ENCODE peak calls at places on chromosomes 1 and 21, in four cellular contexts. U is heart right ventricle; X is NCI-H345; S is stimulated activated CD4-positive, alpha-beta T cell treated with anti-CD3 and anti-CD28 coated beads, Interleukin-1b, Interleukin-23, amount 100 ng/mL, for 4 hours. W is an unnamed sample.
A peak's percentile ranks its signal among the peaks of the same experiment; 100 is the strongest.

GRCh38 chr1:29858646-29859045 is 622.3 kb downstream of the PTPRU start:
- DNase-seq in S (no peak), U (no peak), X (no peak), W (no peak)

GRCh38 chr1:85681087-85681486 is 27.1 kb downstream of the ZNHIT6 start:
- DNase-seq in X (no peak), U (peak; percentile 16), S (no peak), W (no peak)

GRCh38 chr1:223011230-223011856 is 131.7 kb downstream of the TLR5 start:
- DNase-seq in S (no peak), U (no peak), X (no peak), W (no peak)

GRCh38 chr1:204275695-204276596 is 62.2 kb upstream of the GOLT1A start:
- DNase-seq in S (no peak), X (no peak), U (no peak), W (no peak)

GRCh38 chr1:71298633-71299032 is 217.8 kb upstream of the ZRANB2 start:
- DNase-seq in X (no peak), S (no peak), U (no peak), W (no peak)

GRCh38 chr1:207112907-207113306 is 8.9 kb downstream of the C4BPA start:
- DNase-seq in U (no peak), X (no peak), S (no peak), W (no peak)

GRCh38 chr1:28887835-28888682 is 26.3 kb upstream of the EPB41 start:
- DNase-seq in S (no peak), X (no peak), U (peak; percentile 50), W (no peak)

GRCh38 chr1:162688931-162689330 is 56.7 kb downstream of the DDR2 start:
- DNase-seq in S (no peak), X (no peak), U (no peak), W (no peak)

GRCh38 chr21:39633770-39634181 is 21.0 kb downstream of the B3GALT5 start:
- DNase-seq in X (no peak), U (no peak), S (no peak), W (no peak)

GRCh38 chr1:8477199-8477982 is 159.5 kb downstream of the SLC45A1 start:
- DNase-seq in S (no peak), U (no peak), X (no peak), W (no peak)

GRCh38 chr1:67618285-67619018 is 66.5 kb upstream of the GADD45A start:
- DNase-seq in U (peak; percentile 53), X (no peak), S (no peak), W (no peak)

GRCh38 chr1:15739745-15740144 is 2.6 kb upstream of the TMEM82 start:
- DNase-seq in X (no peak), U (no peak), S (no peak), W (no peak)

GRCh38 chr1:38693031-38693430 is 166.5 kb downstream of the RRAGC start:
- DNase-seq in U (no peak), S (no peak), X (no peak), W (no peak)

GRCh38 chr1:228392111-228392936 is 14.3 kb downstream of the TRIM11 start:
- DNase-seq in S (no peak), X (no peak), U (no peak), W (no peak)

GRCh38 chr1:95262928-95263327 is 28.9 kb downstream of the RWDD3 start:
- DNase-seq in X (no peak), U (no peak), S (no peak), W (no peak)

GRCh38 chr1:91555074-91555730 is 54.6 kb downstream of the CDC7 start:
- DNase-seq in X (no peak), U (no peak), S (no peak), W (no peak)

GRCh38 chr21:44333701-44334636 is 5.2 kb downstream of the CFAP410 start:
- DNase-seq in S (no peak), X (no peak), U (no peak), W (no peak)

W was measured in NCI-H1105 treated with DMSO at 0.1 percent for 48 hours.